ENCODE peak calls at places on chromosomes 5 and 9, in ten cellular contexts. S, R, A, D, I, K, P, U, F and Q are unnamed samples.

GRCh38 chr5:10599828-10600227 is 36.0 kb downstream of the ANKRD33B start:
- DNase-seq in S (no peak), R (no peak), A (no peak), D (no peak), I (no peak), K (no peak), P (no peak), U (peak), F (no peak), Q (no peak)

GRCh38 chr9:121498487-121499176 is 1.0 kb downstream of the GGTA1 start:
- DNase-seq in S (no peak), R (no peak), A (no peak), D (peak), I (peak), K (peak), P (no peak), U (no peak), F (no peak), Q (peak)

GRCh38 chr5:167916261-167916660 is 375.2 kb upstream of the WWC1 start:
- DNase-seq in S (no peak), R (no peak), A (no peak), D (no peak), I (no peak), K (no peak), P (no peak), U (peak), F (no peak), Q (no peak)

GRCh38 chr9:36791204-36791948 is 218.7 kb downstream of the MELK start:
- DNase-seq in S (no peak), R (no peak), A (no peak), D (no peak), I (no peak), K (no peak), P (no peak), U (no peak), F (no peak), Q (no peak)

GRCh38 chr5:909086-909485 is 16.4 kb downstream of the TRIP13 start:
- DNase-seq in S (no peak), R (no peak), A (no peak), D (no peak), I (no peak), K (no peak), P (no peak), U (no peak), F (no peak), Q (no peak)

GRCh38 chr9:100084145-100084478 is 14.7 kb downstream of the ERP44 start:
- DNase-seq in S (no peak), R (no peak), A (no peak), D (no peak), I (no peak), K (peak), P (no peak), U (no peak), F (no peak), Q (peak)

GRCh38 chr5:155081618-155082017 is 68.1 kb downstream of the KIF4B start:
- DNase-seq in S (no peak), R (no peak), A (no peak), D (no peak), I (no peak), K (no peak), P (no peak), U (no peak), F (no peak), Q (no peak)

GRCh38 chr5:33310471-33310870 is 130.3 kb upstream of the TARS1 start:
- DNase-seq in S (no peak), R (no peak), A (no peak), D (no peak), I (no peak), K (no peak), P (no peak), U (no peak), F (peak), Q (no peak)

GRCh38 chr9:4604678-4605095 is 57.4 kb upstream of the PLPP6 start:
- DNase-seq in S (peak), R (peak), A (peak), D (peak), I (peak), K (peak), P (peak), U (peak), F (no peak), Q (peak)

GRCh38 chr5:75395277-75395676 is 58.3 kb downstream of the HMGCR start:
- DNase-seq in S (no peak), R (no peak), A (no peak), D (no peak), I (no peak), K (no peak), P (no peak), U (no peak), F (no peak), Q (no peak)